ENCODE peak calls at places on chromosomes 16 and 17, in five cellular contexts. H is coronary artery, A is uterus, R is left ventricle myocardium inferior, V is MM.1S. P is an unnamed sample.

GRCh38 chr16:27628216-27628945 is 78.4 kb downstream of the KATNIP start:
- DNase-seq in H (no peak), V (no peak), A (no peak), R (no peak), P (no peak)

GRCh38 chr17:69695646-69696045 is 281.1 kb downstream of the MAP2K6 start:
- DNase-seq in A (no peak), R (no peak), H (no peak), V (no peak), P (no peak)

GRCh38 chr16:28549301-28549899 is 4.3 kb upstream of the SGF29 start:
- DNase-seq in V (peak; percentile 41), H (no peak), R (no peak), A (no peak), P (no peak)

GRCh38 chr16:81583893-81584705 is 139.5 kb downstream of the CMIP start:
- DNase-seq in A (no peak), V (no peak), H (no peak), R (no peak), P (no peak)

GRCh38 chr16:19164285-19164684 is 3.8 kb upstream of the SYT17 start:
- DNase-seq in H (no peak), R (no peak), A (no peak), V (no peak), P (no peak)

GRCh38 chr17:47324224-47325020 is 667 bp downstream of the EFCAB13 start:
- DNase-seq in R (peak; percentile 65), A (peak; percentile 65), V (no peak), H (peak; percentile 85), P (peak; percentile 53)

GRCh38 chr17:65345261-65346060 is 208.3 kb downstream of the RGS9 start:
- DNase-seq in A (no peak), R (no peak), V (no peak), H (no peak), P (no peak)

GRCh38 chr16:57815987-57816745 is 13.9 kb upstream of the KIFC3 start:
- DNase-seq in R (peak; percentile 88), V (peak; percentile 92), A (peak; percentile 81), H (peak; percentile 96), P (peak; percentile 97)

GRCh38 chr16:57132470-57132869 is 40.1 kb downstream of the CPNE2 start:
- DNase-seq in R (no peak), H (no peak), A (no peak), V (no peak), P (no peak)

GRCh38 chr16:70746040-70746707 is 54.8 kb downstream of the VAC14 start:
- DNase-seq in H (peak; percentile 90), R (peak; percentile 50), A (peak; percentile 93), V (no peak), P (peak; percentile 85)

GRCh38 chr17:80818871-80819270 is 172.8 kb upstream of the CHMP6 start:
- DNase-seq in V (no peak), R (no peak), H (no peak), A (no peak), P (peak; percentile 41)

GRCh38 chr16:70679653-70680494 is 6.0 kb downstream of the MTSS2 start:
- DNase-seq in R (peak; percentile 45), A (no peak), H (no peak), V (no peak), P (peak; percentile 47)

GRCh38 chr16:17416461-17417221 is 54.1 kb downstream of the XYLT1 start:
- DNase-seq in R (peak; percentile 21), H (no peak), A (no peak), V (peak; percentile 82), P (no peak)

GRCh38 chr17:80068301-80069160 is 32.1 kb downstream of the CCDC40 start:
- DNase-seq in V (no peak), R (no peak), H (no peak), A (peak; percentile 82), P (peak; percentile 57)

GRCh38 chr17:77189148-77189547 is 48.4 kb downstream of the SEC14L1 start:
- DNase-seq in H (no peak), R (no peak), V (peak; percentile 41), A (no peak), P (no peak)

GRCh38 chr17:83136156-83136555 is 56.7 kb downstream of the METRNL start:
- DNase-seq in V (no peak), H (peak; percentile 43), R (no peak), A (peak; percentile 8), P (no peak)

GRCh38 chr17:3724373-3725077 is 822 bp downstream of the HASPIN start:
- DNase-seq in R (no peak), H (no peak), V (no peak), A (no peak), P (no peak)

GRCh38 chr16:74627506-74628220 is 20.7 kb upstream of the GLG1 start:
- DNase-seq in A (peak; percentile 61), R (no peak), V (no peak), H (no peak), P (no peak)

GRCh38 chr17:4004517-4005295 is 40.5 kb upstream of the ATP2A3 start:
- DNase-seq in R (peak; percentile 46), V (no peak), H (no peak), A (no peak), P (peak; percentile 50)

GRCh38 chr17:60229189-60229802 is 79.5 kb downstream of the CA4 start:
- DNase-seq in H (no peak), V (peak; percentile 32), A (no peak), R (no peak), P (no peak)

GRCh38 chr17:79650283-79650682 is 39.4 kb upstream of the RBFOX3 start:
- DNase-seq in A (peak; percentile 2), V (no peak), R (no peak), H (no peak), P (no peak)

GRCh38 chr17:48944519-48945260 is at the start of gene SNF8:
- DNase-seq in R (peak; percentile 92), A (peak; percentile 84), V (peak; percentile 91), H (peak; percentile 93), P (peak; percentile 96)

GRCh38 chr16:74811911-74812310 is 37.3 kb upstream of the FA2H start:
- DNase-seq in R (no peak), A (no peak), V (no peak), H (no peak), P (no peak)

GRCh38 chr17:83079340-83079747 is at the start of gene METRNL:
- DNase-seq in H (no peak), V (peak; percentile 65), A (peak; percentile 75), R (peak; percentile 80), P (peak; percentile 91)

GRCh38 chr16:8644513-8645140 is 23.1 kb downstream of the METTL22 start:
- DNase-seq in R (peak; percentile 40), A (no peak), V (no peak), H (no peak), P (no peak)

GRCh38 chr16:51152691-51153261 is 1.7 kb upstream of the SALL1 start:
- DNase-seq in R (no peak), A (peak; percentile 47), H (no peak), V (no peak), P (no peak)

GRCh38 chr17:32341141-32341856 is 674 bp downstream of the C17orf75 start:
- DNase-seq in H (no peak), V (peak; percentile 72), A (no peak), R (no peak), P (no peak)

GRCh38 chr17:44672479-44673093 is 16.3 kb downstream of the MEIOC start:
- DNase-seq in A (no peak), V (no peak), R (no peak), H (no peak), P (no peak)
- TF ChIP-seq CTCF in A (peak; percentile 25), V (peak; percentile 62), R (peak; percentile 59), H (no peak), P (peak; percentile 40)

GRCh38 chr16:84993926-84994325 is 17.4 kb downstream of the ZDHHC7 start:
- DNase-seq in A (no peak), V (no peak), R (no peak), H (no peak), P (no peak)
- H3K27ac ChIP-seq in A (peak overlapping the region; percentile 74), V (no peak overlapping the region), R (no peak overlapping the region), H (peak overlapping the region; percentile 61), P (peak overlapping the region; percentile 78)

GRCh38 chr17:75723201-75723930 is 2.1 kb downstream of the ITGB4 start:
- DNase-seq in A (no peak), R (peak; percentile 34), H (no peak), V (no peak), P (no peak)
- H3K4me3 ChIP-seq in A (no peak overlapping the region), R (peak overlapping the region; percentile 70), H (peak overlapping the region; percentile 68), V (no peak overlapping the region), P (no peak overlapping the region)

GRCh38 chr17:1754430-1755112 is 7.3 kb upstream of the SERPINF1 start:
- DNase-seq in H (no peak), A (no peak), R (no peak), V (no peak), P (no peak)
- TF ChIP-seq CTCF in H (no peak), A (no peak), R (no peak), V (no peak), P (no peak)

GRCh38 chr17:35374766-35375344 is 1.4 kb upstream of the SLFN11 start:
- DNase-seq in A (no peak), V (no peak), H (no peak), R (no peak), P (no peak)
- H3K27ac ChIP-seq in A (peak overlapping the region; percentile 91), V (peak overlapping the region; percentile 90), H (peak overlapping the region; percentile 89), R (peak overlapping the region; percentile 98), P (peak overlapping the region; percentile 81)

GRCh38 chr17:43531955-43532354 is 14.2 kb downstream of the ETV4 start:
- DNase-seq in A (no peak), V (no peak), H (no peak), R (no peak), P (no peak)

GRCh38 chr17:43529977-43530302 is 16.2 kb downstream of the ETV4 start:
- DNase-seq in V (no peak), A (no peak), H (no peak), R (no peak), P (no peak)

GRCh38 chr17:43528988-43529814 is 16.9 kb downstream of the ETV4 start:
- DNase-seq in H (no peak), V (no peak), A (no peak), R (no peak), P (no peak)

GRCh38 chr17:43531082-43531378 is 15.1 kb downstream of the ETV4 start:
- DNase-seq in H (no peak), A (no peak), R (no peak), V (no peak), P (no peak)

DNA sequence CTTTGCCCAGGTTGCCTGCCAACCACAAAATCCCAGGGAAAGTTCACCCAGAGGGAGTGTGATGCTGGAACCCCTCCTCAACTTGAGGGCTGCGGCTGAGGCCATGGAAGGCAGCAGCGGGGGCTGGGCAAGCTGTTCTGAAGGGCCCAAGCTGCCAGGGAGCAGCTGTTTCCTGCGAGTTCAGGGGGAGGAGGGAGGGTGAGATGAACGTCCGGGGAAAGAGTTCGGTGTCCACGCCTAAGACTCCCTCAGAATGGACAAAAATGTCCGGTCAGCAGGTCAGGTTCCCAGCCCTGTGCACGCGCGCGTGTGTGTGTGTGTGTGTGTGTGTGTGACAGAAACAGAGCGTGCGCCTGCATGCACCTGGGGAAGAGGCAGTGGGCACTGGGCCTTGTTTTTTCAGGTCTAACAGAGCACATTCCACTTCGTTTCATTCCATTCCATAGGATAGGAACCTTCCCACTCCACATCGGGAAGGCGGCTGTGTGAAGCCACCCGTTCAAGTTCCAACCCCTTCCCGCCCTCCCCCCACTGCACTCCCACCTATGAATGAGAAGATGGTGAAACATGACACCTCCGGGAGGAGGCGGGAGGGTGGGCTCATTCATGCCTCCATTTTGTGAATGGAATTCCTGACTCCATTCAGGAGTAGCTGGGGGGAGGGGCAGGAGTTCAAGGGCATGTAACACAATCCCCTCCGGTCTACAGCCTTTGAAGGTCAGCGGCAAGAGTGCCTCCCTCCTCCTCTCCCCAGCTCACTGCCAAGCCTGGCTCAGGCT is 15.6 kb downstream of the ETV4 start:
- DNase-seq in A (peak; percentile 74), R (peak; percentile 63), V (no peak), H (no peak), P (peak; percentile 65)
- H3K4me3 ChIP-seq in A (no peak overlapping the region), R (peak overlapping the region; percentile 47), V (no peak overlapping the region), H (peak overlapping the region; percentile 58), P (peak overlapping the region; percentile 55)

GRCh38 chr17:58595194-58595792 is 80.9 kb upstream of the MTMR4 start:
- DNase-seq in H (no peak), R (no peak), A (no peak), V (peak; percentile 95), P (no peak)
- TF ChIP-seq CTCF in H (no peak), R (no peak), A (no peak), V (peak; percentile 58), P (no peak)

P was measured in psoas muscle.